ENCODE peak calls at places on chromosomes 12 and 14, in five cellular contexts. C, B, X, E and Z are unnamed samples.

GRCh38 chr14:34059925-34060746 is 109.3 kb upstream of the EGLN3 start:
- DNase-seq in E (no peak), C (peak; percentile 86), X (peak; percentile 69), B (no peak), Z (peak; percentile 82)

GRCh38 chr14:92254786-92255185 is 68.2 kb upstream of the SLC24A4 start:
- DNase-seq in E (no peak), X (peak; percentile 72), B (no peak), C (peak; percentile 55), Z (no peak)

GRCh38 chr14:77353469-77354141 is 23.3 kb downstream of the TMED8 start:
- DNase-seq in B (no peak), E (no peak), X (no peak), C (no peak), Z (no peak)

GRCh38 chr12:599756-600155 is 63.5 kb downstream of the NINJ2 start:
- DNase-seq in B (no peak), E (no peak), X (no peak), C (no peak), Z (no peak)

GRCh38 chr12:126389961-126390360 is 1324.7 kb downstream of the AACS start:
- DNase-seq in B (no peak), X (no peak), E (no peak), C (peak; percentile 12), Z (no peak)

GRCh38 chr12:128810182-128811127 is 13.3 kb downstream of the SLC15A4 start:
- DNase-seq in E (no peak), X (peak; percentile 82), C (peak; percentile 60), B (no peak), Z (no peak)

GRCh38 chr14:56874375-56874774 is 64.1 kb upstream of the OTX2 start:
- DNase-seq in X (peak; percentile 52), C (no peak), E (peak; percentile 5), B (no peak), Z (peak; percentile 24)

GRCh38 chr12:15688202-15688736 is 100.9 kb downstream of the EPS8 start:
- DNase-seq in X (no peak), B (no peak), E (peak; percentile 46), C (no peak), Z (no peak)

GRCh38 chr12:58882796-58883195 is 37.5 kb downstream of the LRIG3 start:
- DNase-seq in C (no peak), B (no peak), E (no peak), X (no peak), Z (no peak)

GRCh38 chr14:71363961-71364360 is 456.7 kb downstream of the PCNX1 start:
- DNase-seq in X (no peak), B (no peak), C (peak; percentile 74), E (no peak), Z (no peak)

GRCh38 chr14:39739796-39740195 is 307.6 kb upstream of the FBXO33 start:
- DNase-seq in B (no peak), C (no peak), X (no peak), E (no peak), Z (no peak)

GRCh38 chr12:111455448-111456320 is 50.0 kb downstream of the SH2B3 start:
- DNase-seq in C (peak; percentile 78), E (no peak), B (no peak), X (no peak), Z (no peak)

GRCh38 chr12:111453071-111453989 is 47.6 kb downstream of the SH2B3 start:
- DNase-seq in E (no peak), C (peak; percentile 19), X (no peak), B (no peak), Z (no peak)

GRCh38 chr12:111451649-111452129 is 46.0 kb downstream of the SH2B3 start:
- DNase-seq in E (peak; percentile 35), C (peak; percentile 76), B (no peak), X (no peak), Z (peak; percentile 53)

GRCh38 chr12:111454716-111455447 is 49.2 kb downstream of the SH2B3 start:
- DNase-seq in E (no peak), C (peak; percentile 7), B (no peak), X (no peak), Z (no peak)

DNA sequence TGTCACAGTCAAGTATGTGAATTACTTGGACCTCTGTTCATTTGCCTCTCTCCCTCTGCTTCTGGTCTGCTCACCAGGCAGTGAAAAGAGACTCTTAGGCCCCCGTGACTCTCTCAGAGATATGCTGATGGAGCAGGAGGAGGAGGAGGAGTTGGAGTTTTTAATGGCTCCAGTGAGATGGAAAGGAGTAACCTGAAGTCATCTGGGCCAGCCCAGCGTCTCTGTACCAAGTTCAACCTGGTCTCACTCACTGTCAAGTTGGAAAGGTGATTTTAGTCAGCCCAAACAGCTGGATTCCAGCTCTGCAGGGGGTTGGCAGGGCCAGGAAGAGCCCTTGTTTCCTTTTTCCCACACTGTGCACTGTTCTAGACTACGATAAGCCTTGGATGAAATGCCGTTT is 48.6 kb downstream of the SH2B3 start:
- DNase-seq in B (no peak), E (no peak), X (no peak), C (peak; percentile 12), Z (no peak)
- H3K4me3 ChIP-seq in B (no peak overlapping the region), E (no peak overlapping the region), X (no peak overlapping the region), C (no peak overlapping the region), Z (no peak overlapping the region)

DNA sequence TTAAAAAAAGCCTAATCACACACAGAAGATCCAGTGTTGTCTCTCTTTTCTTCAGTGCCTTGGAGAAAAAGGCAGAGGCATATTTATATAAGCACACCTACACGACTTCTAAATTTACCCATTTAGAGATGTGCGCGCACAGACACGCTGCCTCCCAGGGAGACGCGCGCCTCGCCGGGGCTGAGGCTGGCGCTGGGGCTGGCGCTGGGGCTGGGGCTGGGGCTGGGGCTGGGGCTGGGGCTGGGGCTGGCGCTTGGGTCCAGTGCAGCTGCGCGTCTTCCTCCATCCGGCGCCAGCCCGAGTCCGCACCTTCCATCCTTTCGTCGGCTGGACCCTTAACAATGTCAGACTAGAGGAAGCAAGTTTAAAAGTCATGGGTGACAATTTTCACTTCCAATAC is 118.4 kb upstream of the ARID2 start:
- DNase-seq in B (no peak), X (no peak), E (no peak), C (peak; percentile 8), Z (no peak)
- H3K4me3 ChIP-seq in B (no peak overlapping the region), X (no peak overlapping the region), E (no peak overlapping the region), C (no peak overlapping the region), Z (no peak overlapping the region)

DNA sequence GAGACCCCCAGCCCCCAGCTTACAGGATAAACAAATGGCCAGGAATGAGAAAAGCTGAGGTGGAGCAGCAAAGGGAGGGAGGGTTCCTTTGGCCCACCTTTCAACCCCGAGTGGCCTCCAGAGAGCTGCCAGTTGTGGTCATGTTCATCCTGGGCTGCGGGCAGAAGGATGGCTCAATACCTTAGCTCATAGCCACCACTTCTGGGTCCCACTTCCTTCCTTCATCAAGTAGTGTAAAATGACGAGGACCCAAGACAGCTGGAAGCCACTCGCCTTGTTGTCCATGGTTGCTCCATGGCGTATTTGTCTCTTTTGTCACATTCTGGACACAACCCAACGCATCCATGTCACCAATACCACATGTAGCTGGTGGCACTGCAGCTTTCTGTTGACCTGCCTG is 24.2 kb downstream of the CRACR2A start:
- DNase-seq in X (no peak), B (no peak), C (no peak), E (no peak), Z (no peak)
- H3K4me3 ChIP-seq in X (no peak overlapping the region), B (no peak overlapping the region), C (no peak overlapping the region), E (no peak overlapping the region), Z (no peak overlapping the region)

GRCh38 chr14:35296505-35296904 is 4.3 kb downstream of the PSMA6 start:
- DNase-seq in E (no peak), X (no peak), C (no peak), B (no peak), Z (no peak)
- H3K4me3 ChIP-seq in E (no peak overlapping the region), X (no peak overlapping the region), C (no peak overlapping the region), B (no peak overlapping the region), Z (no peak overlapping the region)

GRCh38 chr12:94965982-94966381 is 37.5 kb downstream of the NDUFA12 start:
- DNase-seq in X (no peak), B (no peak), E (no peak), C (no peak), Z (no peak)

GRCh38 chr12:94969424-94969823 is 34.1 kb downstream of the NDUFA12 start:
- DNase-seq in C (no peak), E (no peak), X (no peak), B (no peak), Z (no peak)

GRCh38 chr12:94961413-94961812 is 42.1 kb downstream of the NDUFA12 start:
- DNase-seq in C (no peak), E (no peak), B (no peak), X (no peak), Z (no peak)

GRCh38 chr12:94962680-94963079 is 40.8 kb downstream of the NDUFA12 start:
- DNase-seq in X (no peak), C (no peak), E (no peak), B (no peak), Z (no peak)

GRCh38 chr12:94963649-94964048 is 39.8 kb downstream of the NDUFA12 start:
- DNase-seq in E (no peak), B (no peak), C (no peak), X (no peak), Z (no peak)
- H3K4me3 ChIP-seq in E (no peak overlapping the region), B (no peak overlapping the region), C (no peak overlapping the region), X (no peak overlapping the region), Z (no peak overlapping the region)

GRCh38 chr12:42145552-42146215 is 1.0 kb upstream of the GXYLT1 start:
- DNase-seq in B (no peak), X (no peak), E (no peak), C (peak; percentile 23), Z (peak; percentile 27)
- H3K4me3 ChIP-seq in B (no peak overlapping the region), X (peak overlapping the region; percentile 80), E (peak overlapping the region; percentile 88), C (peak overlapping the region; percentile 67), Z (no peak overlapping the region)

GRCh38 chr12:44021471-44021971 is 185.6 kb downstream of the TMEM117 start:
- DNase-seq in C (no peak), X (no peak), E (no peak), B (no peak), Z (no peak)
- H3K4me3 ChIP-seq in C (no peak overlapping the region), X (no peak overlapping the region), E (no peak overlapping the region), B (no peak overlapping the region), Z (no peak overlapping the region)